ENCODE peak calls at places on chromosomes 13 and 19, in nine cellular contexts. One of them, this sample, is unnamed. For H3K27me3, the result is how much of the 10 kb centered on the place peaks cover.

GRCh38 chr19:49534632-49535385 is 7.0 kb downstream of the RCN3 start:
- DNase-seq in uterus: no peak
- DNase-seq in tibial artery: no peak
- DNase-seq in colonic mucosa: no peak
- DNase-seq in CD4-positive, alpha-beta T cell: no peak
- DNase-seq in left lung: no peak
- DNase-seq in spleen: no peak
- DNase-seq in endothelial cell of umbilical vein: no peak
- DNase-seq in body of pancreas: no peak
- DNase-seq in this sample: no peak

GRCh38 chr19:7862413-7862951 is 11.7 kb downstream of the PRR36 start:
- DNase-seq in left lung: peak
- DNase-seq in spleen: peak
- DNase-seq in endothelial cell of umbilical vein: peak
- DNase-seq in uterus: no peak
- DNase-seq in colonic mucosa: peak
- DNase-seq in CD4-positive, alpha-beta T cell: peak
- DNase-seq in body of pancreas: peak
- DNase-seq in tibial artery: no peak
- DNase-seq in this sample: no peak

GRCh38 chr19:35872180-35872579 is 3.8 kb downstream of the APLP1 start:
- DNase-seq in tibial artery: no peak
- DNase-seq in left lung: no peak
- DNase-seq in colonic mucosa: no peak
- DNase-seq in CD4-positive, alpha-beta T cell: no peak
- DNase-seq in endothelial cell of umbilical vein: no peak
- DNase-seq in uterus: no peak
- DNase-seq in body of pancreas: no peak
- DNase-seq in spleen: no peak
- DNase-seq in this sample: no peak

GRCh38 chr13:75961911-75962310 is 325.8 kb downstream of the LMO7 start:
- DNase-seq in tibial artery: no peak
- DNase-seq in colonic mucosa: no peak
- DNase-seq in left lung: no peak
- DNase-seq in endothelial cell of umbilical vein: no peak
- DNase-seq in spleen: no peak
- DNase-seq in uterus: no peak
- DNase-seq in body of pancreas: no peak
- DNase-seq in CD4-positive, alpha-beta T cell: no peak
- DNase-seq in this sample: no peak

GRCh38 chr13:79528356-79528755 is 47.4 kb downstream of the NDFIP2 start:
- DNase-seq in uterus: no peak
- DNase-seq in body of pancreas: no peak
- DNase-seq in spleen: no peak
- DNase-seq in left lung: no peak
- DNase-seq in tibial artery: no peak
- DNase-seq in endothelial cell of umbilical vein: no peak
- DNase-seq in CD4-positive, alpha-beta T cell: no peak
- DNase-seq in colonic mucosa: no peak
- DNase-seq in this sample: no peak

GRCh38 chr19:18489627-18490184 is 32.2 kb downstream of the ELL start:
- DNase-seq in colonic mucosa: no peak
- DNase-seq in CD4-positive, alpha-beta T cell: no peak
- DNase-seq in endothelial cell of umbilical vein: no peak
- DNase-seq in uterus: no peak
- DNase-seq in body of pancreas: no peak
- DNase-seq in left lung: no peak
- DNase-seq in spleen: no peak
- DNase-seq in tibial artery: no peak
- DNase-seq in this sample: no peak

GRCh38 chr19:17325881-17326594 is 8.6 kb downstream of the ANO8 start:
- DNase-seq in uterus: no peak
- DNase-seq in left lung: no peak
- DNase-seq in spleen: no peak
- DNase-seq in colonic mucosa: no peak
- DNase-seq in CD4-positive, alpha-beta T cell: no peak
- DNase-seq in body of pancreas: no peak
- DNase-seq in tibial artery: peak
- DNase-seq in endothelial cell of umbilical vein: no peak
- DNase-seq in this sample: peak

GRCh38 chr13:75749407-75749806 is 113.3 kb downstream of the LMO7 start:
- DNase-seq in left lung: no peak
- DNase-seq in colonic mucosa: no peak
- DNase-seq in spleen: no peak
- DNase-seq in endothelial cell of umbilical vein: no peak
- DNase-seq in tibial artery: peak
- DNase-seq in CD4-positive, alpha-beta T cell: no peak
- DNase-seq in body of pancreas: no peak
- DNase-seq in uterus: no peak
- DNase-seq in this sample: no peak

GRCh38 chr13:41577437-41577836 is 120.1 kb downstream of the RGCC start:
- DNase-seq in uterus: no peak
- DNase-seq in CD4-positive, alpha-beta T cell: no peak
- DNase-seq in endothelial cell of umbilical vein: no peak
- DNase-seq in tibial artery: peak
- DNase-seq in body of pancreas: peak
- DNase-seq in left lung: peak
- DNase-seq in spleen: no peak
- DNase-seq in colonic mucosa: peak
- DNase-seq in this sample: peak

GRCh38 chr13:76438050-76438449 is 448.2 kb downstream of the KCTD12 start:
- DNase-seq in spleen: no peak
- DNase-seq in left lung: no peak
- DNase-seq in endothelial cell of umbilical vein: no peak
- DNase-seq in colonic mucosa: no peak
- DNase-seq in tibial artery: no peak
- DNase-seq in body of pancreas: no peak
- DNase-seq in CD4-positive, alpha-beta T cell: no peak
- DNase-seq in uterus: no peak
- DNase-seq in this sample: no peak

GRCh38 chr19:5985098-5985783 is 7.3 kb upstream of the RANBP3 start:
- DNase-seq in endothelial cell of umbilical vein: peak
- DNase-seq in left lung: no peak
- DNase-seq in colonic mucosa: no peak
- DNase-seq in spleen: no peak
- DNase-seq in uterus: no peak
- DNase-seq in tibial artery: no peak
- DNase-seq in CD4-positive, alpha-beta T cell: no peak
- DNase-seq in body of pancreas: no peak
- DNase-seq in this sample: no peak

GRCh38 chr13:90447735-90448103 is 899.8 kb upstream of the MIR17HG start:
- DNase-seq in left lung: no peak
- DNase-seq in spleen: no peak
- DNase-seq in endothelial cell of umbilical vein: peak
- DNase-seq in uterus: no peak
- DNase-seq in CD4-positive, alpha-beta T cell: no peak
- DNase-seq in body of pancreas: no peak
- DNase-seq in tibial artery: no peak
- DNase-seq in colonic mucosa: no peak
- DNase-seq in this sample: no peak

GRCh38 chr13:24272452-24273161 is 36.8 kb upstream of the C1QTNF9 start:
- DNase-seq in endothelial cell of umbilical vein: no peak
- DNase-seq in spleen: peak
- DNase-seq in CD4-positive, alpha-beta T cell: no peak
- DNase-seq in left lung: peak
- DNase-seq in tibial artery: no peak
- DNase-seq in colonic mucosa: peak
- DNase-seq in body of pancreas: no peak
- DNase-seq in uterus: peak
- DNase-seq in this sample: peak

GRCh38 chr13:24270639-24271131 is 38.7 kb upstream of the C1QTNF9 start:
- DNase-seq in left lung: peak
- DNase-seq in colonic mucosa: peak
- DNase-seq in spleen: peak
- DNase-seq in endothelial cell of umbilical vein: peak
- DNase-seq in uterus: peak
- DNase-seq in body of pancreas: peak
- DNase-seq in tibial artery: peak
- DNase-seq in CD4-positive, alpha-beta T cell: peak
- DNase-seq in this sample: peak

GRCh38 chr13:24269803-24270202 is 39.6 kb upstream of the C1QTNF9 start:
- DNase-seq in spleen: no peak
- DNase-seq in left lung: no peak
- DNase-seq in CD4-positive, alpha-beta T cell: no peak
- DNase-seq in uterus: no peak
- DNase-seq in endothelial cell of umbilical vein: no peak
- DNase-seq in tibial artery: no peak
- DNase-seq in body of pancreas: no peak
- DNase-seq in colonic mucosa: no peak
- DNase-seq in this sample: peak

GRCh38 chr13:24271231-24271610 is 38.2 kb upstream of the C1QTNF9 start:
- DNase-seq in endothelial cell of umbilical vein: no peak
- DNase-seq in uterus: no peak
- DNase-seq in colonic mucosa: no peak
- DNase-seq in left lung: no peak
- DNase-seq in body of pancreas: no peak
- DNase-seq in tibial artery: no peak
- DNase-seq in CD4-positive, alpha-beta T cell: no peak
- DNase-seq in spleen: no peak
- DNase-seq in this sample: no peak

GRCh38 chr13:24271611-24272451 is 37.5 kb upstream of the C1QTNF9 start:
- DNase-seq in endothelial cell of umbilical vein: peak
- DNase-seq in tibial artery: peak
- DNase-seq in left lung: peak
- DNase-seq in body of pancreas: peak
- DNase-seq in CD4-positive, alpha-beta T cell: peak
- DNase-seq in colonic mucosa: peak
- DNase-seq in spleen: peak
- DNase-seq in uterus: peak
- DNase-seq in this sample: peak
- H3K27me3 ChIP-seq in endothelial cell of umbilical vein: under half
- H3K27me3 ChIP-seq in tibial artery: under half
- H3K27me3 ChIP-seq in left lung: under half
- H3K27me3 ChIP-seq in body of pancreas: under half
- H3K27me3 ChIP-seq in CD4-positive, alpha-beta T cell: under half
- H3K27me3 ChIP-seq in colonic mucosa: under half
- H3K27me3 ChIP-seq in spleen: under half
- H3K27me3 ChIP-seq in uterus: under half
- H3K27me3 ChIP-seq in this sample: under half

GRCh38 chr13:109254271-109254670 is 532.1 kb downstream of the IRS2 start:
- DNase-seq in body of pancreas: no peak
- DNase-seq in left lung: no peak
- DNase-seq in uterus: no peak
- DNase-seq in CD4-positive, alpha-beta T cell: no peak
- DNase-seq in spleen: no peak
- DNase-seq in colonic mucosa: no peak
- DNase-seq in endothelial cell of umbilical vein: no peak
- DNase-seq in tibial artery: no peak
- DNase-seq in this sample: no peak

GRCh38 chr13:109253316-109253715 is 533.1 kb downstream of the IRS2 start:
- DNase-seq in left lung: no peak
- DNase-seq in CD4-positive, alpha-beta T cell: no peak
- DNase-seq in endothelial cell of umbilical vein: no peak
- DNase-seq in colonic mucosa: no peak
- DNase-seq in spleen: no peak
- DNase-seq in uterus: no peak
- DNase-seq in tibial artery: no peak
- DNase-seq in body of pancreas: no peak
- DNase-seq in this sample: no peak

GRCh38 chr13:109255457-109255856 is 530.9 kb downstream of the IRS2 start:
- DNase-seq in colonic mucosa: no peak
- DNase-seq in uterus: no peak
- DNase-seq in tibial artery: no peak
- DNase-seq in spleen: no peak
- DNase-seq in CD4-positive, alpha-beta T cell: no peak
- DNase-seq in body of pancreas: no peak
- DNase-seq in left lung: no peak
- DNase-seq in endothelial cell of umbilical vein: no peak
- DNase-seq in this sample: no peak

GRCh38 chr13:109251958-109252357 is 534.4 kb downstream of the IRS2 start:
- DNase-seq in body of pancreas: no peak
- DNase-seq in tibial artery: no peak
- DNase-seq in spleen: no peak
- DNase-seq in left lung: no peak
- DNase-seq in uterus: no peak
- DNase-seq in CD4-positive, alpha-beta T cell: no peak
- DNase-seq in colonic mucosa: no peak
- DNase-seq in endothelial cell of umbilical vein: peak
- DNase-seq in this sample: no peak

GRCh38 chr13:109256866-109257760 is 529.3 kb downstream of the IRS2 start:
- DNase-seq in endothelial cell of umbilical vein: peak
- DNase-seq in colonic mucosa: no peak
- DNase-seq in CD4-positive, alpha-beta T cell: no peak
- DNase-seq in left lung: no peak
- DNase-seq in tibial artery: no peak
- DNase-seq in uterus: no peak
- DNase-seq in spleen: no peak
- DNase-seq in body of pancreas: peak
- DNase-seq in this sample: peak
- H3K27ac ChIP-seq in endothelial cell of umbilical vein: no peak
- H3K27ac ChIP-seq in colonic mucosa: no peak
- H3K27ac ChIP-seq in CD4-positive, alpha-beta T cell: no peak
- H3K27ac ChIP-seq in left lung: peak
- H3K27ac ChIP-seq in tibial artery: peak
- H3K27ac ChIP-seq in uterus: no peak
- H3K27ac ChIP-seq in spleen: no peak
- H3K27ac ChIP-seq in body of pancreas: peak
- H3K27ac ChIP-seq in this sample: peak

DNA sequence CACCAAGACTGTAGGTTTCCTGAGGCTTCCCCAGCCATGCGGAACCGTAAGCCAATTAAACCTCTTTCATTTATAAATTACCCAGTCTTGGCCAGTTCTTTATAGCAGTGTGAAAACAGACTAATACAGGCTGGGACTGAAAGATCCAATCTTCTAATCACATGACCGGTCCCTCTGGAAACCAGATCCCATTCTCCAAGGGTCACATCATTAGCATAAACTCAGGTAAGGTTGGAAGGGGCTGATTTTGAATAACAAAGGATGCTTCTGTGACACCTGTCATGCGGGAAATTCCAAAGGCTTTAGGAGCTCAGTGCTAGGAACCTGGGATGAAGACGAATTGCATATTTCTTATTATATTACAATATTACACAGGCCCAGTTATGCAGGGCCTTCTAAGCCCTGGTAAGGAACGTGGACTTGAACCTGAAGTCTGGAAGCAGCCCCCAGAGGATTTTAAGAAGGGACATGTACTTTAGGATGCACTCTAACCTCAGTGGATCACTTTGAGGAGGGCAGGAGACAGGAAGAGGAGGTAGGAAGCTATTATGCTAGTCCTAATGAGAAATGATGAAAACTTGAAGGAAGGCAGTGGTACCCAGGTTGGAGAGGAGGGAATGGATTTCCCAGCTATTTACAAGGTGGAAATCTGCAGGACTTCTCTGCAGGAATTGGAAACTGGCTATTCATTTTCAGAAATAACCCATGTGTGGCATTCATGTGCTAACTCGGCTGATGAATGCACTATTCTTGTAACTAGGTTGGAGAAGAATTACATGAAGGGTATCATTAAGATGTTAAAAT is 19.2 kb downstream of the TNFSF11 start:
- DNase-seq in left lung: no peak
- DNase-seq in CD4-positive, alpha-beta T cell: no peak
- DNase-seq in colonic mucosa: no peak
- DNase-seq in uterus: no peak
- DNase-seq in tibial artery: no peak
- DNase-seq in spleen: no peak
- DNase-seq in endothelial cell of umbilical vein: no peak
- DNase-seq in body of pancreas: no peak
- DNase-seq in this sample: no peak
- H3K27me3 ChIP-seq in left lung: under half
- H3K27me3 ChIP-seq in CD4-positive, alpha-beta T cell: under half
- H3K27me3 ChIP-seq in colonic mucosa: under half
- H3K27me3 ChIP-seq in uterus: under half
- H3K27me3 ChIP-seq in tibial artery: under half
- H3K27me3 ChIP-seq in spleen: under half
- H3K27me3 ChIP-seq in endothelial cell of umbilical vein: under half
- H3K27me3 ChIP-seq in body of pancreas: under half
- H3K27me3 ChIP-seq in this sample: under half

GRCh38 chr19:46133777-46134231 is 9.3 kb upstream of the IGFL3 start:
- DNase-seq in uterus: no peak
- DNase-seq in tibial artery: no peak
- DNase-seq in spleen: no peak
- DNase-seq in endothelial cell of umbilical vein: peak
- DNase-seq in CD4-positive, alpha-beta T cell: no peak
- DNase-seq in colonic mucosa: no peak
- DNase-seq in left lung: no peak
- DNase-seq in body of pancreas: no peak
- DNase-seq in this sample: no peak
- H3K27ac ChIP-seq in uterus: peak
- H3K27ac ChIP-seq in tibial artery: peak
- H3K27ac ChIP-seq in spleen: no peak
- H3K27ac ChIP-seq in endothelial cell of umbilical vein: peak
- H3K27ac ChIP-seq in CD4-positive, alpha-beta T cell: no peak
- H3K27ac ChIP-seq in colonic mucosa: peak
- H3K27ac ChIP-seq in left lung: peak
- H3K27ac ChIP-seq in body of pancreas: peak
- H3K27ac ChIP-seq in this sample: peak